ENCODE peak calls at places on chromosomes 5 and 9, in four cellular contexts. X is CD8-positive, alpha-beta T cell; Q is ovary; A is fibroblast of pulmonary artery. U is an unnamed sample.

GRCh38 chr9:116467740-116468351 is 219.3 kb upstream of the TRIM32 start:
- DNase-seq in X (no peak), Q (no peak), A (no peak), U (no peak)

GRCh38 chr9:78010419-78010818 is 21.2 kb downstream of the GNAQ start:
- DNase-seq in Q (no peak), X (no peak), A (no peak), U (no peak)

GRCh38 chr5:139495644-139496435 is 13.3 kb upstream of the STING1 start:
- DNase-seq in Q (no peak), X (no peak), A (peak), U (no peak)

GRCh38 chr9:90053027-90053426 is 448.2 kb downstream of the GADD45G start:
- DNase-seq in Q (no peak), X (no peak), A (no peak), U (no peak)

GRCh38 chr5:164672190-164672589 is 1166.8 kb downstream of the MAT2B start:
- DNase-seq in A (no peak), X (no peak), Q (no peak), U (no peak)

GRCh38 chr5:41148448-41148847 is 64.9 kb downstream of the C6 start:
- DNase-seq in A (no peak), Q (peak), X (no peak), U (no peak)

GRCh38 chr9:81626511-81626910 is 62.8 kb downstream of the TLE1 start:
- DNase-seq in X (no peak), Q (no peak), A (no peak), U (no peak)

GRCh38 chr9:87793292-87793691 is 67.4 kb downstream of the CTSL start:
- DNase-seq in A (peak), X (no peak), Q (no peak), U (no peak)

GRCh38 chr5:143147918-143148317 is 255.6 kb downstream of the NR3C1 start:
- DNase-seq in Q (peak), X (no peak), A (peak), U (no peak)

GRCh38 chr9:137295313-137296213 is 6.5 kb downstream of the NRARP start:
- DNase-seq in Q (no peak), X (no peak), A (peak), U (peak)
- H3K4me3 ChIP-seq in Q (peak), X (peak), A (peak), U (peak)

GRCh38 chr5:14416709-14417108 is 164.9 kb upstream of the OTULINL start:
- DNase-seq in Q (no peak), A (no peak), X (no peak), U (no peak)
- H3K4me3 ChIP-seq in Q (no peak), A (no peak), X (no peak), U (no peak)

GRCh38 chr5:88878976-88879375 is 4.0 kb downstream of the MEF2C start:
- DNase-seq in Q (no peak), X (no peak), A (peak), U (no peak)

GRCh38 chr5:88877826-88878225 is 5.2 kb downstream of the MEF2C start:
- DNase-seq in Q (no peak), X (no peak), A (peak), U (no peak)

GRCh38 chr5:88881566-88881965 is 1.4 kb downstream of the MEF2C start:
- DNase-seq in Q (no peak), A (peak), X (no peak), U (no peak)

GRCh38 chr5:88880196-88880595 is 2.8 kb downstream of the MEF2C start:
- DNase-seq in A (no peak), X (no peak), Q (no peak), U (no peak)

DNA sequence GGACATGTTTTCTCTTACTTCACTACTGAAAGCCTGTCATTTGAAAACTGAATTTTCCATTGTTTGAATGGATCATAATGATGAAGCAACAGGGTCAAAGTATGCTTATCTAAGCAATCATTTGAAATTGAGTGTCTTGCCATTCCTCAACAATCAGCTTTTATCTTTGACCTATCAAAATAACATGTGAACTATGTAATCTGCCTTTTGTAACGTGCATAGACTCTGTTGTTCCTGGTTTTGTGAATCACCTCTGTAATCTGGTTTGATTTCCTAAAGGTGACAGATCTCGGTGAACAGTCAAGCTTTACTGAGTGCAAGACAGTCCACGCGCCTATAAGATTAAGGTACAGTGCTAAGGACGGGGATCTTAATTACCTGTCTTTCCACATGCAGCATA is 3.3 kb downstream of the MEF2C start:
- DNase-seq in A (no peak), Q (no peak), X (no peak), U (no peak)
- H3K4me3 ChIP-seq in A (no peak), Q (no peak), X (no peak), U (peak)

DNA sequence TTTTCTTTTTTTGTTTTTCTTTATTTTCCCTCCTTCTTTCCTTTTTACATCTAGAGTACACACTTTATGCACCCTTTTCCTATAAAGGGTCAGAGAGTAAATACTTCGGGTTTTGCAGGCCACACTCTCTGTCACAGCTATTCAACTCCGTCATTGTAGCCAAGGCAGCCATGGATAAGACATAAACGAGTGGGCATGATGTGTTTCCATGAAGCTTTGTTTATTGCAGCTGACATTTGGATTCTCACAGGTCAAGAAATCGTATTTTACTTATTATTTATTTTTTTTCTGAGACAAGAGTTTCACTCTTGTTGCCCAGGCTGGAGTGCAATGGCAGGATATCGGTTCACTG is 40.4 kb upstream of the FABP6 start:
- DNase-seq in X (no peak), Q (no peak), A (no peak), U (no peak)
- H3K4me3 ChIP-seq in X (no peak), Q (peak), A (no peak), U (no peak)

GRCh38 chr9:113991714-113992113 is 86.4 kb downstream of the AMBP start:
- DNase-seq in Q (no peak), A (no peak), X (no peak), U (no peak)

GRCh38 chr9:113990975-113991471 is 87.1 kb downstream of the AMBP start:
- DNase-seq in X (no peak), A (no peak), Q (no peak), U (no peak)

GRCh38 chr9:113989781-113990569 is 88.1 kb downstream of the AMBP start:
- DNase-seq in Q (no peak), A (no peak), X (no peak), U (no peak)

GRCh38 chr9:113988951-113989780 is 88.9 kb downstream of the AMBP start:
- DNase-seq in A (no peak), X (no peak), Q (peak), U (no peak)

DNA sequence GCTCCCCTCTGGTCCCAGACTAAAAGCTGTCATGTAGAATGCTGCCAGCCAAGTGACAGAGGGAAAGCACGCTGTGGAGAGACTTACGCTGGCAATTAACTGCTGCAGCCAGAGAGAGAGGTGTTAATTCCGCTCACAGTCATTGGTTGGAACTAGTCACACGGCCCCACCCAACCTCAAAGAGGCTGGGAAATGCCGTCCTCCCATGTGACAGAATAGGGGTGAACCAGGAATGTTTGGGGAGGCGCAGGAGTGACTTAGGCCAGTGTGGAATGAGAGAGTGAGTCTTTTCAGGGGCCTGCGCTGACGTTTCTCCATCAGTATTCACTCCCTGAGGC is 87.6 kb downstream of the AMBP start:
- DNase-seq in Q (no peak), X (no peak), A (no peak), U (no peak)
- H3K4me3 ChIP-seq in Q (no peak), X (no peak), A (no peak), U (no peak)

GRCh38 chr9:95857122-95857521 is 18.4 kb upstream of the ERCC6L2 start:
- DNase-seq in X (no peak), A (peak), Q (no peak), U (no peak)
- H3K4me3 ChIP-seq in X (no peak), A (no peak), Q (no peak), U (no peak)

GRCh38 chr5:57595530-57596098 is 113.0 kb upstream of the ACTBL2 start:
- DNase-seq in X (no peak), A (no peak), Q (no peak), U (no peak)

GRCh38 chr5:57594436-57594835 is 111.8 kb upstream of the ACTBL2 start:
- DNase-seq in A (no peak), Q (no peak), X (no peak), U (no peak)

GRCh38 chr5:57598756-57599155 is 116.1 kb upstream of the ACTBL2 start:
- DNase-seq in A (peak), X (no peak), Q (no peak), U (no peak)

GRCh38 chr5:57598097-57598496 is 115.5 kb upstream of the ACTBL2 start:
- DNase-seq in X (no peak), Q (no peak), A (no peak), U (no peak)

GRCh38 chr5:57600321-57600720 is 117.7 kb upstream of the ACTBL2 start:
- DNase-seq in Q (no peak), X (no peak), A (no peak), U (no peak)
- H3K4me3 ChIP-seq in Q (no peak), X (no peak), A (no peak), U (no peak)

GRCh38 chr5:127290019-127290945 is at the start of gene MEGF10:
- DNase-seq in X (no peak), Q (no peak), A (peak), U (peak)
- H3K4me3 ChIP-seq in X (no peak), Q (peak), A (peak), U (no peak)

GRCh38 chr5:54309237-54309636 is 1.1 kb downstream of the ARL15 start:
- DNase-seq in X (no peak), A (peak), Q (no peak), U (no peak)

GRCh38 chr5:54306893-54307292 is 3.5 kb downstream of the ARL15 start:
- DNase-seq in X (no peak), A (no peak), Q (no peak), U (no peak)

GRCh38 chr5:54305737-54306136 is 4.6 kb downstream of the ARL15 start:
- DNase-seq in Q (no peak), A (no peak), X (no peak), U (no peak)

GRCh38 chr5:54309751-54310432 is 481 bp downstream of the ARL15 start:
- DNase-seq in Q (peak), A (peak), X (no peak), U (peak)

DNA sequence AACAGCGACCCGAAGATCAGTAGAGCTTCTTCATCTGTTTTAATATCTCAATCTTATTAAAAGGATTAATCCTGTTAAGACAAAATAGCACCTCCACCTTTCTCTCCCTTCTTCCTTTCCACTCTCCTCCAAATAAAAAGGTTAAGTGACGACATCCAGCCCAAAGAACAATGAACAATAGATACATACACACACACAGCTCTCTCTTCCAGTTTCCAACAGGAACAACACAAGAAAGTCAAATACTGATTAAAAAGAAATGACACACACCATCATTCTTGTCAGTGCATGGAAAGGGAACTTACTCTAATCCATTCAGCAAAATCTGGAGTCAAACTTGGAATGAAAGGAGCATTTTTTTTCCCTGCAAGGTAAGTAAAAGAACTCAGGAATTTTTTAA is 2.8 kb downstream of the ARL15 start:
- DNase-seq in Q (no peak), A (no peak), X (no peak), U (no peak)
- H3K4me3 ChIP-seq in Q (no peak), A (no peak), X (no peak), U (no peak)

DNA sequence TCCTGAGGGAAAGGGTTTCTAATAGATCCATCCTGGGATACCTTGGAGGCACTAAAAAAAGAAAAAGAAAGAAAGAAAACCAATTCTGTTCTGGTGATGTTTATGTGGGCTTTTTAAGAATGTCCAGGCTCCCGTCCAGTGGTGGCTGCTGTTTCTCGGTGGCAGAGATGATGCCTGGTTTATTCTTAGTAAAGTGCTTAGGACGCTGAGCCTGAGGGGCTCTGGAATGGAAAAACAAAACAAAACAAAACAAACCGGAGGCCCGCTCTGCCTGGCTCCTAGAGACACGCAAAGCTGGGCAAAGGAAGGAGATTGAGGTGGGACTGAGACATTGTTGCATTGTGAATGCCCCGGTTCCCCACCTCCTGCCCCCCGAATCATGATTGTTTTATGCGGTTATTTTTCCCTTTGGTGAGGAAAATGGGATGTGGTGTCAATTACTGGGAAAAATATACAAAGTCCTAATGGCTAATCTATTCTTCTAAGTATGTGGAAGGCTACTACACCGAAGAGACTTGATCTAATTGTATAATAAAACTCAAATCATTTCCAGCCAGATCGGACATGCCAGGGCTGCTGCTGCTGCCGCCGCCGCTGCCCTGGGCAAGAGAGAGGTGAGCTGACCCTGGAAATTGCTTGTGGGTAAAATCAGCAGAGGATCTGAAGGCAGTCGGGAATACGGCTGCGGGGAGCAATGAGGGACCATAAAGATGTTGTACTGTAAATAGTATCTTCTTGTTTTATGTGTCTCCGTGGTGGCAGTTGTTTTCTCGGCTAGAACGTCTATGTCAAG is 644.9 kb downstream of the CCDC171 start:
- DNase-seq in A (no peak), X (no peak), Q (no peak), U (no peak)
- H3K4me3 ChIP-seq in A (no peak), X (no peak), Q (no peak), U (no peak)